ENCODE peak calls at places on chromosomes 13 and 19, in eight cellular contexts. One of them, this sample, is unnamed.

GRCh38 chr13:20559659-20560356 is 7.1 kb upstream of the IFT88 start:
- DNase-seq in GM04504: no peak
- DNase-seq in DMS79: no peak
- DNase-seq in HuH-7.5: no peak
- DNase-seq in stimulated activated CD4-positive, alpha-beta T cell treated with anti-CD3 and anti-CD28 coated beads, Interleukin-2, amount 100 ng/mL, for 48 hours: no peak
- DNase-seq in T-helper 1 cell: no peak
- DNase-seq in omental fat pad: no peak
- DNase-seq in OCI-M1: no peak
- DNase-seq in this sample: no peak

GRCh38 chr19:11767633-11768133 is 883 bp downstream of the ZNF441 start:
- DNase-seq in GM04504: peak
- DNase-seq in DMS79: peak
- DNase-seq in HuH-7.5: peak
- DNase-seq in stimulated activated CD4-positive, alpha-beta T cell treated with anti-CD3 and anti-CD28 coated beads, Interleukin-2, amount 100 ng/mL, for 48 hours: peak
- DNase-seq in T-helper 1 cell: peak
- DNase-seq in omental fat pad: no peak
- DNase-seq in OCI-M1: peak
- DNase-seq in this sample: no peak

GRCh38 chr19:11092181-11092538 is 2.9 kb downstream of the LDLR start:
- DNase-seq in GM04504: no peak
- DNase-seq in DMS79: no peak
- DNase-seq in HuH-7.5: peak
- DNase-seq in stimulated activated CD4-positive, alpha-beta T cell treated with anti-CD3 and anti-CD28 coated beads, Interleukin-2, amount 100 ng/mL, for 48 hours: no peak
- DNase-seq in T-helper 1 cell: peak
- DNase-seq in omental fat pad: no peak
- DNase-seq in OCI-M1: peak
- DNase-seq in this sample: no peak

GRCh38 chr19:55050749-55051532 is 12.0 kb downstream of the RDH13 start:
- DNase-seq in GM04504: no peak
- DNase-seq in DMS79: no peak
- DNase-seq in HuH-7.5: no peak
- DNase-seq in stimulated activated CD4-positive, alpha-beta T cell treated with anti-CD3 and anti-CD28 coated beads, Interleukin-2, amount 100 ng/mL, for 48 hours: no peak
- DNase-seq in T-helper 1 cell: no peak
- DNase-seq in omental fat pad: no peak
- DNase-seq in OCI-M1: no peak
- DNase-seq in this sample: no peak

GRCh38 chr13:42355118-42355840 is 83.3 kb downstream of the AKAP11 start:
- DNase-seq in GM04504: no peak
- DNase-seq in DMS79: no peak
- DNase-seq in HuH-7.5: no peak
- DNase-seq in stimulated activated CD4-positive, alpha-beta T cell treated with anti-CD3 and anti-CD28 coated beads, Interleukin-2, amount 100 ng/mL, for 48 hours: peak
- DNase-seq in T-helper 1 cell: peak
- DNase-seq in omental fat pad: no peak
- DNase-seq in OCI-M1: no peak
- DNase-seq in this sample: no peak

GRCh38 chr13:98143157-98143553 is 261 bp downstream of the FARP1 start:
- DNase-seq in GM04504: no peak
- DNase-seq in DMS79: no peak
- DNase-seq in HuH-7.5: no peak
- DNase-seq in stimulated activated CD4-positive, alpha-beta T cell treated with anti-CD3 and anti-CD28 coated beads, Interleukin-2, amount 100 ng/mL, for 48 hours: no peak
- DNase-seq in T-helper 1 cell: no peak
- DNase-seq in omental fat pad: no peak
- DNase-seq in OCI-M1: no peak
- DNase-seq in this sample: no peak

GRCh38 chr13:30880756-30881155 is 25.3 kb upstream of the MEDAG start:
- DNase-seq in GM04504: peak
- DNase-seq in DMS79: no peak
- DNase-seq in HuH-7.5: no peak
- DNase-seq in stimulated activated CD4-positive, alpha-beta T cell treated with anti-CD3 and anti-CD28 coated beads, Interleukin-2, amount 100 ng/mL, for 48 hours: no peak
- DNase-seq in T-helper 1 cell: no peak
- DNase-seq in omental fat pad: no peak
- DNase-seq in OCI-M1: no peak
- DNase-seq in this sample: peak

GRCh38 chr19:33507021-33507956 is 14.3 kb downstream of the PEPD start:
- DNase-seq in GM04504: no peak
- DNase-seq in DMS79: no peak
- DNase-seq in HuH-7.5: no peak
- DNase-seq in stimulated activated CD4-positive, alpha-beta T cell treated with anti-CD3 and anti-CD28 coated beads, Interleukin-2, amount 100 ng/mL, for 48 hours: no peak
- DNase-seq in T-helper 1 cell: no peak
- DNase-seq in omental fat pad: no peak
- DNase-seq in OCI-M1: no peak
- DNase-seq in this sample: no peak

GRCh38 chr13:50075619-50076097 is 60.4 kb downstream of the KCNRG start:
- DNase-seq in GM04504: no peak
- DNase-seq in DMS79: no peak
- DNase-seq in HuH-7.5: no peak
- DNase-seq in stimulated activated CD4-positive, alpha-beta T cell treated with anti-CD3 and anti-CD28 coated beads, Interleukin-2, amount 100 ng/mL, for 48 hours: no peak
- DNase-seq in T-helper 1 cell: no peak
- DNase-seq in omental fat pad: no peak
- DNase-seq in OCI-M1: peak
- DNase-seq in this sample: no peak

GRCh38 chr13:80787604-80788003 is 446.7 kb upstream of the SPRY2 start:
- DNase-seq in GM04504: no peak
- DNase-seq in DMS79: no peak
- DNase-seq in HuH-7.5: no peak
- DNase-seq in stimulated activated CD4-positive, alpha-beta T cell treated with anti-CD3 and anti-CD28 coated beads, Interleukin-2, amount 100 ng/mL, for 48 hours: no peak
- DNase-seq in T-helper 1 cell: no peak
- DNase-seq in omental fat pad: no peak
- DNase-seq in OCI-M1: no peak
- DNase-seq in this sample: no peak

GRCh38 chr13:93244141-93244917 is 17.7 kb downstream of the GPC6 start:
- DNase-seq in GM04504: no peak
- DNase-seq in DMS79: no peak
- DNase-seq in HuH-7.5: no peak
- DNase-seq in stimulated activated CD4-positive, alpha-beta T cell treated with anti-CD3 and anti-CD28 coated beads, Interleukin-2, amount 100 ng/mL, for 48 hours: no peak
- DNase-seq in T-helper 1 cell: no peak
- DNase-seq in omental fat pad: no peak
- DNase-seq in OCI-M1: peak
- DNase-seq in this sample: no peak

GRCh38 chr13:77519808-77520207 is 15.7 kb upstream of the SCEL start:
- DNase-seq in GM04504: no peak
- DNase-seq in DMS79: no peak
- DNase-seq in HuH-7.5: no peak
- DNase-seq in stimulated activated CD4-positive, alpha-beta T cell treated with anti-CD3 and anti-CD28 coated beads, Interleukin-2, amount 100 ng/mL, for 48 hours: no peak
- DNase-seq in T-helper 1 cell: no peak
- DNase-seq in omental fat pad: no peak
- DNase-seq in OCI-M1: no peak
- DNase-seq in this sample: no peak

GRCh38 chr13:31431722-31432137 is 232.0 kb downstream of the B3GLCT start:
- DNase-seq in GM04504: peak
- DNase-seq in DMS79: no peak
- DNase-seq in HuH-7.5: peak
- DNase-seq in stimulated activated CD4-positive, alpha-beta T cell treated with anti-CD3 and anti-CD28 coated beads, Interleukin-2, amount 100 ng/mL, for 48 hours: peak
- DNase-seq in T-helper 1 cell: peak
- DNase-seq in omental fat pad: peak
- DNase-seq in OCI-M1: peak
- DNase-seq in this sample: no peak

GRCh38 chr13:26872444-26873173 is 112.0 kb upstream of the GPR12 start:
- DNase-seq in GM04504: peak
- DNase-seq in DMS79: no peak
- DNase-seq in HuH-7.5: peak
- DNase-seq in stimulated activated CD4-positive, alpha-beta T cell treated with anti-CD3 and anti-CD28 coated beads, Interleukin-2, amount 100 ng/mL, for 48 hours: peak
- DNase-seq in T-helper 1 cell: peak
- DNase-seq in omental fat pad: peak
- DNase-seq in OCI-M1: peak
- DNase-seq in this sample: no peak

GRCh38 chr13:80341771-80342271 is 895 bp upstream of the SPRY2 start:
- DNase-seq in GM04504: no peak
- DNase-seq in DMS79: no peak
- DNase-seq in HuH-7.5: peak
- DNase-seq in stimulated activated CD4-positive, alpha-beta T cell treated with anti-CD3 and anti-CD28 coated beads, Interleukin-2, amount 100 ng/mL, for 48 hours: no peak
- DNase-seq in T-helper 1 cell: no peak
- DNase-seq in omental fat pad: no peak
- DNase-seq in OCI-M1: peak
- DNase-seq in this sample: no peak

GRCh38 chr13:113157929-113158747 is at the start of gene PROZ:
- DNase-seq in GM04504: no peak
- DNase-seq in DMS79: no peak
- DNase-seq in HuH-7.5: peak
- DNase-seq in stimulated activated CD4-positive, alpha-beta T cell treated with anti-CD3 and anti-CD28 coated beads, Interleukin-2, amount 100 ng/mL, for 48 hours: no peak
- DNase-seq in T-helper 1 cell: no peak
- DNase-seq in omental fat pad: no peak
- DNase-seq in OCI-M1: no peak
- DNase-seq in this sample: no peak

GRCh38 chr13:51856027-51856736 is 5.6 kb upstream of the CCDC70 start:
- DNase-seq in GM04504: no peak
- DNase-seq in DMS79: no peak
- DNase-seq in HuH-7.5: no peak
- DNase-seq in stimulated activated CD4-positive, alpha-beta T cell treated with anti-CD3 and anti-CD28 coated beads, Interleukin-2, amount 100 ng/mL, for 48 hours: no peak
- DNase-seq in T-helper 1 cell: no peak
- DNase-seq in omental fat pad: no peak
- DNase-seq in OCI-M1: peak
- DNase-seq in this sample: no peak

GRCh38 chr19:33394006-33394722 is 20.7 kb downstream of the CEBPG start:
- DNase-seq in GM04504: peak
- DNase-seq in DMS79: no peak
- DNase-seq in HuH-7.5: no peak
- DNase-seq in stimulated activated CD4-positive, alpha-beta T cell treated with anti-CD3 and anti-CD28 coated beads, Interleukin-2, amount 100 ng/mL, for 48 hours: no peak
- DNase-seq in T-helper 1 cell: no peak
- DNase-seq in omental fat pad: peak
- DNase-seq in OCI-M1: no peak
- DNase-seq in this sample: no peak

GRCh38 chr13:112241288-112241687 is 134.9 kb upstream of the SPACA7 start:
- DNase-seq in GM04504: no peak
- DNase-seq in DMS79: peak
- DNase-seq in HuH-7.5: no peak
- DNase-seq in stimulated activated CD4-positive, alpha-beta T cell treated with anti-CD3 and anti-CD28 coated beads, Interleukin-2, amount 100 ng/mL, for 48 hours: no peak
- DNase-seq in T-helper 1 cell: no peak
- DNase-seq in omental fat pad: no peak
- DNase-seq in OCI-M1: no peak
- DNase-seq in this sample: no peak

GRCh38 chr19:18109363-18109730 is 11.8 kb downstream of the MAST3 start:
- DNase-seq in GM04504: no peak
- DNase-seq in DMS79: no peak
- DNase-seq in HuH-7.5: no peak
- DNase-seq in stimulated activated CD4-positive, alpha-beta T cell treated with anti-CD3 and anti-CD28 coated beads, Interleukin-2, amount 100 ng/mL, for 48 hours: no peak
- DNase-seq in T-helper 1 cell: no peak
- DNase-seq in omental fat pad: no peak
- DNase-seq in OCI-M1: no peak
- DNase-seq in this sample: no peak

GRCh38 chr13:36261976-36262375 is 35.6 kb downstream of the CCDC169 start:
- DNase-seq in GM04504: no peak
- DNase-seq in DMS79: no peak
- DNase-seq in HuH-7.5: no peak
- DNase-seq in stimulated activated CD4-positive, alpha-beta T cell treated with anti-CD3 and anti-CD28 coated beads, Interleukin-2, amount 100 ng/mL, for 48 hours: no peak
- DNase-seq in T-helper 1 cell: no peak
- DNase-seq in omental fat pad: no peak
- DNase-seq in OCI-M1: no peak
- DNase-seq in this sample: no peak

GRCh38 chr13:80342541-80343371 is 1.8 kb upstream of the SPRY2 start:
- DNase-seq in GM04504: no peak
- DNase-seq in DMS79: no peak
- DNase-seq in HuH-7.5: peak
- DNase-seq in stimulated activated CD4-positive, alpha-beta T cell treated with anti-CD3 and anti-CD28 coated beads, Interleukin-2, amount 100 ng/mL, for 48 hours: peak
- DNase-seq in T-helper 1 cell: peak
- DNase-seq in omental fat pad: peak
- DNase-seq in OCI-M1: peak
- DNase-seq in this sample: no peak

GRCh38 chr19:1513492-1514294 is 874 bp upstream of the ADAMTSL5 start:
- DNase-seq in GM04504: peak
- DNase-seq in DMS79: no peak
- DNase-seq in HuH-7.5: peak
- DNase-seq in stimulated activated CD4-positive, alpha-beta T cell treated with anti-CD3 and anti-CD28 coated beads, Interleukin-2, amount 100 ng/mL, for 48 hours: peak
- DNase-seq in T-helper 1 cell: peak
- DNase-seq in omental fat pad: no peak
- DNase-seq in OCI-M1: peak
- DNase-seq in this sample: no peak

GRCh38 chr13:33927315-33927714 is 109.4 kb downstream of the RFC3 start:
- DNase-seq in GM04504: peak
- DNase-seq in DMS79: no peak
- DNase-seq in HuH-7.5: no peak
- DNase-seq in stimulated activated CD4-positive, alpha-beta T cell treated with anti-CD3 and anti-CD28 coated beads, Interleukin-2, amount 100 ng/mL, for 48 hours: no peak
- DNase-seq in T-helper 1 cell: no peak
- DNase-seq in omental fat pad: no peak
- DNase-seq in OCI-M1: peak
- DNase-seq in this sample: peak

GRCh38 chr19:58466760-58467589 is at the start of gene ZNF324:
- DNase-seq in GM04504: peak
- DNase-seq in DMS79: peak
- DNase-seq in HuH-7.5: peak
- DNase-seq in stimulated activated CD4-positive, alpha-beta T cell treated with anti-CD3 and anti-CD28 coated beads, Interleukin-2, amount 100 ng/mL, for 48 hours: peak
- DNase-seq in T-helper 1 cell: peak
- DNase-seq in omental fat pad: peak
- DNase-seq in OCI-M1: peak
- DNase-seq in this sample: peak

GRCh38 chr13:113879017-113879416 is 15.1 kb upstream of the GAS6 start:
- DNase-seq in GM04504: no peak
- DNase-seq in DMS79: peak
- DNase-seq in HuH-7.5: no peak
- DNase-seq in stimulated activated CD4-positive, alpha-beta T cell treated with anti-CD3 and anti-CD28 coated beads, Interleukin-2, amount 100 ng/mL, for 48 hours: no peak
- DNase-seq in T-helper 1 cell: no peak
- DNase-seq in omental fat pad: no peak
- DNase-seq in OCI-M1: no peak
- DNase-seq in this sample: no peak

GRCh38 chr13:114049026-114049425 is 75.2 kb upstream of the C13orf46 start:
- DNase-seq in GM04504: no peak
- DNase-seq in DMS79: no peak
- DNase-seq in HuH-7.5: no peak
- DNase-seq in stimulated activated CD4-positive, alpha-beta T cell treated with anti-CD3 and anti-CD28 coated beads, Interleukin-2, amount 100 ng/mL, for 48 hours: peak
- DNase-seq in T-helper 1 cell: no peak
- DNase-seq in omental fat pad: no peak
- DNase-seq in OCI-M1: no peak
- DNase-seq in this sample: no peak

GRCh38 chr13:73704587-73704986 is 429.6 kb downstream of the KLF12 start:
- DNase-seq in GM04504: no peak
- DNase-seq in DMS79: no peak
- DNase-seq in HuH-7.5: no peak
- DNase-seq in stimulated activated CD4-positive, alpha-beta T cell treated with anti-CD3 and anti-CD28 coated beads, Interleukin-2, amount 100 ng/mL, for 48 hours: no peak
- DNase-seq in T-helper 1 cell: no peak
- DNase-seq in omental fat pad: no peak
- DNase-seq in OCI-M1: no peak
- DNase-seq in this sample: no peak

GRCh38 chr19:31354316-31354715 is 5.1 kb upstream of the TSHZ3 start:
- DNase-seq in GM04504: no peak
- DNase-seq in DMS79: no peak
- DNase-seq in HuH-7.5: no peak
- DNase-seq in stimulated activated CD4-positive, alpha-beta T cell treated with anti-CD3 and anti-CD28 coated beads, Interleukin-2, amount 100 ng/mL, for 48 hours: no peak
- DNase-seq in T-helper 1 cell: no peak
- DNase-seq in omental fat pad: no peak
- DNase-seq in OCI-M1: no peak
- DNase-seq in this sample: no peak

GRCh38 chr19:36851898-36852297 is 1.2 kb downstream of the ZNF345 start:
- DNase-seq in GM04504: no peak
- DNase-seq in DMS79: no peak
- DNase-seq in HuH-7.5: no peak
- DNase-seq in stimulated activated CD4-positive, alpha-beta T cell treated with anti-CD3 and anti-CD28 coated beads, Interleukin-2, amount 100 ng/mL, for 48 hours: no peak
- DNase-seq in T-helper 1 cell: no peak
- DNase-seq in omental fat pad: no peak
- DNase-seq in OCI-M1: no peak
- DNase-seq in this sample: no peak

GRCh38 chr19:17611462-17612244 is 56.2 kb downstream of the COLGALT1 start:
- DNase-seq in GM04504: no peak
- DNase-seq in DMS79: no peak
- DNase-seq in HuH-7.5: no peak
- DNase-seq in stimulated activated CD4-positive, alpha-beta T cell treated with anti-CD3 and anti-CD28 coated beads, Interleukin-2, amount 100 ng/mL, for 48 hours: no peak
- DNase-seq in T-helper 1 cell: no peak
- DNase-seq in omental fat pad: no peak
- DNase-seq in OCI-M1: no peak
- DNase-seq in this sample: no peak

This sample was measured in BJ.